ENCODE peak calls at places on chromosomes 3 and 15, in five cellular contexts. One of them, this sample, is unnamed.

GRCh38 chr3:12705981-12706380 is 42.1 kb upstream of the RAF1 start:
- DNase-seq in dermis blood vessel endothelial cell: no peak
- DNase-seq in astrocyte of the cerebellum: peak
- DNase-seq in stimulated activated CD4-positive, alpha-beta T cell treated with anti-CD3 and anti-CD28 coated beads, Interleukin-2, amount 100 ng/mL, for 4 hours: no peak
- DNase-seq in activated CD8-positive, alpha-beta memory T cell treated with anti-CD3 and anti-CD28 coated beads for 48 hours: no peak
- DNase-seq in this sample: no peak

GRCh38 chr3:108103971-108104797 is 13.4 kb upstream of the CD47 start:
- DNase-seq in dermis blood vessel endothelial cell: no peak
- DNase-seq in astrocyte of the cerebellum: no peak
- DNase-seq in stimulated activated CD4-positive, alpha-beta T cell treated with anti-CD3 and anti-CD28 coated beads, Interleukin-2, amount 100 ng/mL, for 4 hours: no peak
- DNase-seq in activated CD8-positive, alpha-beta memory T cell treated with anti-CD3 and anti-CD28 coated beads for 48 hours: no peak
- DNase-seq in this sample: no peak

GRCh38 chr3:156448300-156448699 is 106.6 kb downstream of the SSR3 start:
- DNase-seq in dermis blood vessel endothelial cell: peak
- DNase-seq in astrocyte of the cerebellum: peak
- DNase-seq in stimulated activated CD4-positive, alpha-beta T cell treated with anti-CD3 and anti-CD28 coated beads, Interleukin-2, amount 100 ng/mL, for 4 hours: no peak
- DNase-seq in activated CD8-positive, alpha-beta memory T cell treated with anti-CD3 and anti-CD28 coated beads for 48 hours: no peak
- DNase-seq in this sample: no peak

GRCh38 chr15:78037779-78038305 is 39.7 kb downstream of the TBC1D2B start:
- DNase-seq in dermis blood vessel endothelial cell: peak
- DNase-seq in astrocyte of the cerebellum: no peak
- DNase-seq in stimulated activated CD4-positive, alpha-beta T cell treated with anti-CD3 and anti-CD28 coated beads, Interleukin-2, amount 100 ng/mL, for 4 hours: no peak
- DNase-seq in activated CD8-positive, alpha-beta memory T cell treated with anti-CD3 and anti-CD28 coated beads for 48 hours: no peak
- DNase-seq in this sample: no peak

GRCh38 chr3:64445318-64446300 is 220.3 kb upstream of the PRICKLE2 start:
- DNase-seq in dermis blood vessel endothelial cell: no peak
- DNase-seq in astrocyte of the cerebellum: no peak
- DNase-seq in stimulated activated CD4-positive, alpha-beta T cell treated with anti-CD3 and anti-CD28 coated beads, Interleukin-2, amount 100 ng/mL, for 4 hours: no peak
- DNase-seq in activated CD8-positive, alpha-beta memory T cell treated with anti-CD3 and anti-CD28 coated beads for 48 hours: no peak
- DNase-seq in this sample: no peak

GRCh38 chr15:35000511-35000910 is 12.4 kb upstream of the ZNF770 start:
- DNase-seq in dermis blood vessel endothelial cell: no peak
- DNase-seq in astrocyte of the cerebellum: peak
- DNase-seq in stimulated activated CD4-positive, alpha-beta T cell treated with anti-CD3 and anti-CD28 coated beads, Interleukin-2, amount 100 ng/mL, for 4 hours: no peak
- DNase-seq in activated CD8-positive, alpha-beta memory T cell treated with anti-CD3 and anti-CD28 coated beads for 48 hours: no peak
- DNase-seq in this sample: no peak

GRCh38 chr3:77825045-77825827 is 785.3 kb downstream of the ROBO2 start:
- DNase-seq in dermis blood vessel endothelial cell: peak
- DNase-seq in astrocyte of the cerebellum: peak
- DNase-seq in stimulated activated CD4-positive, alpha-beta T cell treated with anti-CD3 and anti-CD28 coated beads, Interleukin-2, amount 100 ng/mL, for 4 hours: no peak
- DNase-seq in activated CD8-positive, alpha-beta memory T cell treated with anti-CD3 and anti-CD28 coated beads for 48 hours: no peak
- DNase-seq in this sample: peak

GRCh38 chr3:144286235-144286910 is 314.8 kb downstream of the DIPK2A start:
- DNase-seq in dermis blood vessel endothelial cell: no peak
- DNase-seq in astrocyte of the cerebellum: no peak
- DNase-seq in stimulated activated CD4-positive, alpha-beta T cell treated with anti-CD3 and anti-CD28 coated beads, Interleukin-2, amount 100 ng/mL, for 4 hours: no peak
- DNase-seq in activated CD8-positive, alpha-beta memory T cell treated with anti-CD3 and anti-CD28 coated beads for 48 hours: no peak
- DNase-seq in this sample: no peak

GRCh38 chr3:17183951-17184550 is 299.3 kb downstream of the PLCL2 start:
- DNase-seq in dermis blood vessel endothelial cell: peak
- DNase-seq in astrocyte of the cerebellum: peak
- DNase-seq in stimulated activated CD4-positive, alpha-beta T cell treated with anti-CD3 and anti-CD28 coated beads, Interleukin-2, amount 100 ng/mL, for 4 hours: no peak
- DNase-seq in activated CD8-positive, alpha-beta memory T cell treated with anti-CD3 and anti-CD28 coated beads for 48 hours: no peak
- DNase-seq in this sample: no peak

GRCh38 chr3:63351159-63352007 is 73.3 kb downstream of the SYNPR start:
- DNase-seq in dermis blood vessel endothelial cell: peak
- DNase-seq in astrocyte of the cerebellum: peak
- DNase-seq in stimulated activated CD4-positive, alpha-beta T cell treated with anti-CD3 and anti-CD28 coated beads, Interleukin-2, amount 100 ng/mL, for 4 hours: no peak
- DNase-seq in activated CD8-positive, alpha-beta memory T cell treated with anti-CD3 and anti-CD28 coated beads for 48 hours: no peak
- DNase-seq in this sample: no peak

GRCh38 chr3:197031315-197032285 is 2.0 kb upstream of the MELTF start:
- DNase-seq in dermis blood vessel endothelial cell: peak
- DNase-seq in astrocyte of the cerebellum: peak
- DNase-seq in stimulated activated CD4-positive, alpha-beta T cell treated with anti-CD3 and anti-CD28 coated beads, Interleukin-2, amount 100 ng/mL, for 4 hours: no peak
- DNase-seq in activated CD8-positive, alpha-beta memory T cell treated with anti-CD3 and anti-CD28 coated beads for 48 hours: peak
- DNase-seq in this sample: peak

GRCh38 chr3:132134611-132135010 is 99.8 kb upstream of the CPNE4 start:
- DNase-seq in dermis blood vessel endothelial cell: peak
- DNase-seq in astrocyte of the cerebellum: peak
- DNase-seq in stimulated activated CD4-positive, alpha-beta T cell treated with anti-CD3 and anti-CD28 coated beads, Interleukin-2, amount 100 ng/mL, for 4 hours: no peak
- DNase-seq in activated CD8-positive, alpha-beta memory T cell treated with anti-CD3 and anti-CD28 coated beads for 48 hours: no peak
- DNase-seq in this sample: peak

GRCh38 chr3:125055165-125055912 is 458 bp downstream of the HEG1 start:
- DNase-seq in dermis blood vessel endothelial cell: no peak
- DNase-seq in astrocyte of the cerebellum: no peak
- DNase-seq in stimulated activated CD4-positive, alpha-beta T cell treated with anti-CD3 and anti-CD28 coated beads, Interleukin-2, amount 100 ng/mL, for 4 hours: peak
- DNase-seq in activated CD8-positive, alpha-beta memory T cell treated with anti-CD3 and anti-CD28 coated beads for 48 hours: no peak
- DNase-seq in this sample: no peak

GRCh38 chr15:76809704-76810103 is 95.4 kb downstream of the SCAPER start:
- DNase-seq in dermis blood vessel endothelial cell: no peak
- DNase-seq in astrocyte of the cerebellum: no peak
- DNase-seq in stimulated activated CD4-positive, alpha-beta T cell treated with anti-CD3 and anti-CD28 coated beads, Interleukin-2, amount 100 ng/mL, for 4 hours: no peak
- DNase-seq in activated CD8-positive, alpha-beta memory T cell treated with anti-CD3 and anti-CD28 coated beads for 48 hours: no peak
- DNase-seq in this sample: no peak

GRCh38 chr3:113136071-113136470 is 75.3 kb upstream of the BOC start:
- DNase-seq in dermis blood vessel endothelial cell: peak
- DNase-seq in astrocyte of the cerebellum: no peak
- DNase-seq in stimulated activated CD4-positive, alpha-beta T cell treated with anti-CD3 and anti-CD28 coated beads, Interleukin-2, amount 100 ng/mL, for 4 hours: no peak
- DNase-seq in activated CD8-positive, alpha-beta memory T cell treated with anti-CD3 and anti-CD28 coated beads for 48 hours: no peak
- DNase-seq in this sample: no peak

GRCh38 chr3:109336272-109336957 is 931 bp downstream of the DPPA4 start:
- DNase-seq in dermis blood vessel endothelial cell: no peak
- DNase-seq in astrocyte of the cerebellum: no peak
- DNase-seq in stimulated activated CD4-positive, alpha-beta T cell treated with anti-CD3 and anti-CD28 coated beads, Interleukin-2, amount 100 ng/mL, for 4 hours: no peak
- DNase-seq in activated CD8-positive, alpha-beta memory T cell treated with anti-CD3 and anti-CD28 coated beads for 48 hours: no peak
- DNase-seq in this sample: no peak

GRCh38 chr3:111803123-111803593 is 55.9 kb upstream of the PHLDB2 start:
- DNase-seq in dermis blood vessel endothelial cell: peak
- DNase-seq in astrocyte of the cerebellum: peak
- DNase-seq in stimulated activated CD4-positive, alpha-beta T cell treated with anti-CD3 and anti-CD28 coated beads, Interleukin-2, amount 100 ng/mL, for 4 hours: no peak
- DNase-seq in activated CD8-positive, alpha-beta memory T cell treated with anti-CD3 and anti-CD28 coated beads for 48 hours: no peak
- DNase-seq in this sample: peak

GRCh38 chr15:66019826-66020398 is 150.6 kb downstream of the RAB11A start:
- DNase-seq in dermis blood vessel endothelial cell: no peak
- DNase-seq in astrocyte of the cerebellum: no peak
- DNase-seq in stimulated activated CD4-positive, alpha-beta T cell treated with anti-CD3 and anti-CD28 coated beads, Interleukin-2, amount 100 ng/mL, for 4 hours: no peak
- DNase-seq in activated CD8-positive, alpha-beta memory T cell treated with anti-CD3 and anti-CD28 coated beads for 48 hours: no peak
- DNase-seq in this sample: no peak

GRCh38 chr15:74891469-74891868 is 1.6 kb downstream of the MPI start:
- DNase-seq in dermis blood vessel endothelial cell: no peak
- DNase-seq in astrocyte of the cerebellum: no peak
- DNase-seq in stimulated activated CD4-positive, alpha-beta T cell treated with anti-CD3 and anti-CD28 coated beads, Interleukin-2, amount 100 ng/mL, for 4 hours: no peak
- DNase-seq in activated CD8-positive, alpha-beta memory T cell treated with anti-CD3 and anti-CD28 coated beads for 48 hours: no peak
- DNase-seq in this sample: no peak

GRCh38 chr3:46970391-46971091 is 6.0 kb downstream of the CCDC12 start:
- DNase-seq in dermis blood vessel endothelial cell: peak
- DNase-seq in astrocyte of the cerebellum: no peak
- DNase-seq in stimulated activated CD4-positive, alpha-beta T cell treated with anti-CD3 and anti-CD28 coated beads, Interleukin-2, amount 100 ng/mL, for 4 hours: no peak
- DNase-seq in activated CD8-positive, alpha-beta memory T cell treated with anti-CD3 and anti-CD28 coated beads for 48 hours: no peak
- DNase-seq in this sample: no peak

GRCh38 chr3:155307183-155307582 is 13.7 kb upstream of the STRIT1 start:
- DNase-seq in dermis blood vessel endothelial cell: no peak
- DNase-seq in astrocyte of the cerebellum: no peak
- DNase-seq in stimulated activated CD4-positive, alpha-beta T cell treated with anti-CD3 and anti-CD28 coated beads, Interleukin-2, amount 100 ng/mL, for 4 hours: no peak
- DNase-seq in activated CD8-positive, alpha-beta memory T cell treated with anti-CD3 and anti-CD28 coated beads for 48 hours: no peak
- DNase-seq in this sample: no peak

GRCh38 chr15:69081310-69082004 is 67.0 kb downstream of the NOX5 start:
- DNase-seq in dermis blood vessel endothelial cell: peak
- DNase-seq in astrocyte of the cerebellum: no peak
- DNase-seq in stimulated activated CD4-positive, alpha-beta T cell treated with anti-CD3 and anti-CD28 coated beads, Interleukin-2, amount 100 ng/mL, for 4 hours: no peak
- DNase-seq in activated CD8-positive, alpha-beta memory T cell treated with anti-CD3 and anti-CD28 coated beads for 48 hours: no peak
- DNase-seq in this sample: no peak

GRCh38 chr15:64864080-64864479 is 22.4 kb downstream of the PLEKHO2 start:
- DNase-seq in dermis blood vessel endothelial cell: no peak
- DNase-seq in astrocyte of the cerebellum: no peak
- DNase-seq in stimulated activated CD4-positive, alpha-beta T cell treated with anti-CD3 and anti-CD28 coated beads, Interleukin-2, amount 100 ng/mL, for 4 hours: no peak
- DNase-seq in activated CD8-positive, alpha-beta memory T cell treated with anti-CD3 and anti-CD28 coated beads for 48 hours: no peak
- DNase-seq in this sample: no peak

GRCh38 chr3:102224171-102224570 is 210.6 kb upstream of the ZPLD1 start:
- DNase-seq in dermis blood vessel endothelial cell: peak
- DNase-seq in astrocyte of the cerebellum: no peak
- DNase-seq in stimulated activated CD4-positive, alpha-beta T cell treated with anti-CD3 and anti-CD28 coated beads, Interleukin-2, amount 100 ng/mL, for 4 hours: no peak
- DNase-seq in activated CD8-positive, alpha-beta memory T cell treated with anti-CD3 and anti-CD28 coated beads for 48 hours: no peak
- DNase-seq in this sample: no peak

GRCh38 chr3:106345353-106346027 is 476.7 kb upstream of the CBLB start:
- DNase-seq in dermis blood vessel endothelial cell: no peak
- DNase-seq in astrocyte of the cerebellum: peak
- DNase-seq in stimulated activated CD4-positive, alpha-beta T cell treated with anti-CD3 and anti-CD28 coated beads, Interleukin-2, amount 100 ng/mL, for 4 hours: no peak
- DNase-seq in activated CD8-positive, alpha-beta memory T cell treated with anti-CD3 and anti-CD28 coated beads for 48 hours: no peak
- DNase-seq in this sample: peak

GRCh38 chr15:48266029-48266428 is 59.9 kb downstream of the SLC12A1 start:
- DNase-seq in dermis blood vessel endothelial cell: no peak
- DNase-seq in astrocyte of the cerebellum: no peak
- DNase-seq in stimulated activated CD4-positive, alpha-beta T cell treated with anti-CD3 and anti-CD28 coated beads, Interleukin-2, amount 100 ng/mL, for 4 hours: no peak
- DNase-seq in activated CD8-positive, alpha-beta memory T cell treated with anti-CD3 and anti-CD28 coated beads for 48 hours: no peak
- DNase-seq in this sample: no peak

GRCh38 chr15:39127925-39128617 is 452.8 kb upstream of the THBS1 start:
- DNase-seq in dermis blood vessel endothelial cell: peak
- DNase-seq in astrocyte of the cerebellum: peak
- DNase-seq in stimulated activated CD4-positive, alpha-beta T cell treated with anti-CD3 and anti-CD28 coated beads, Interleukin-2, amount 100 ng/mL, for 4 hours: no peak
- DNase-seq in activated CD8-positive, alpha-beta memory T cell treated with anti-CD3 and anti-CD28 coated beads for 48 hours: no peak
- DNase-seq in this sample: peak

GRCh38 chr15:42059661-42060476 is 34.5 kb downstream of the PLA2G4D start:
- DNase-seq in dermis blood vessel endothelial cell: peak
- DNase-seq in astrocyte of the cerebellum: no peak
- DNase-seq in stimulated activated CD4-positive, alpha-beta T cell treated with anti-CD3 and anti-CD28 coated beads, Interleukin-2, amount 100 ng/mL, for 4 hours: peak
- DNase-seq in activated CD8-positive, alpha-beta memory T cell treated with anti-CD3 and anti-CD28 coated beads for 48 hours: peak
- DNase-seq in this sample: no peak

GRCh38 chr3:126770096-126770495 is 66.1 kb downstream of the CHCHD6 start:
- DNase-seq in dermis blood vessel endothelial cell: no peak
- DNase-seq in astrocyte of the cerebellum: no peak
- DNase-seq in stimulated activated CD4-positive, alpha-beta T cell treated with anti-CD3 and anti-CD28 coated beads, Interleukin-2, amount 100 ng/mL, for 4 hours: no peak
- DNase-seq in activated CD8-positive, alpha-beta memory T cell treated with anti-CD3 and anti-CD28 coated beads for 48 hours: no peak
- DNase-seq in this sample: no peak

GRCh38 chr3:168933614-168934013 is 729.9 kb downstream of the MECOM start:
- DNase-seq in dermis blood vessel endothelial cell: no peak
- DNase-seq in astrocyte of the cerebellum: peak
- DNase-seq in stimulated activated CD4-positive, alpha-beta T cell treated with anti-CD3 and anti-CD28 coated beads, Interleukin-2, amount 100 ng/mL, for 4 hours: no peak
- DNase-seq in activated CD8-positive, alpha-beta memory T cell treated with anti-CD3 and anti-CD28 coated beads for 48 hours: no peak
- DNase-seq in this sample: no peak

GRCh38 chr3:50490438-50490970 is 12.9 kb downstream of the CACNA2D2 start:
- DNase-seq in dermis blood vessel endothelial cell: no peak
- DNase-seq in astrocyte of the cerebellum: no peak
- DNase-seq in stimulated activated CD4-positive, alpha-beta T cell treated with anti-CD3 and anti-CD28 coated beads, Interleukin-2, amount 100 ng/mL, for 4 hours: no peak
- DNase-seq in activated CD8-positive, alpha-beta memory T cell treated with anti-CD3 and anti-CD28 coated beads for 48 hours: no peak
- DNase-seq in this sample: no peak

GRCh38 chr3:156782921-156783320 is 43.2 kb upstream of the LEKR1 start:
- DNase-seq in dermis blood vessel endothelial cell: no peak
- DNase-seq in astrocyte of the cerebellum: no peak
- DNase-seq in stimulated activated CD4-positive, alpha-beta T cell treated with anti-CD3 and anti-CD28 coated beads, Interleukin-2, amount 100 ng/mL, for 4 hours: no peak
- DNase-seq in activated CD8-positive, alpha-beta memory T cell treated with anti-CD3 and anti-CD28 coated beads for 48 hours: no peak
- DNase-seq in this sample: no peak

GRCh38 chr15:51341366-51342248 is at the start of gene GLDN:
- DNase-seq in dermis blood vessel endothelial cell: no peak
- DNase-seq in astrocyte of the cerebellum: no peak
- DNase-seq in stimulated activated CD4-positive, alpha-beta T cell treated with anti-CD3 and anti-CD28 coated beads, Interleukin-2, amount 100 ng/mL, for 4 hours: no peak
- DNase-seq in activated CD8-positive, alpha-beta memory T cell treated with anti-CD3 and anti-CD28 coated beads for 48 hours: no peak
- DNase-seq in this sample: no peak

GRCh38 chr3:18112976-18113766 is 312.0 kb downstream of the SATB1 start:
- DNase-seq in dermis blood vessel endothelial cell: no peak
- DNase-seq in astrocyte of the cerebellum: no peak
- DNase-seq in stimulated activated CD4-positive, alpha-beta T cell treated with anti-CD3 and anti-CD28 coated beads, Interleukin-2, amount 100 ng/mL, for 4 hours: no peak
- DNase-seq in activated CD8-positive, alpha-beta memory T cell treated with anti-CD3 and anti-CD28 coated beads for 48 hours: no peak
- DNase-seq in this sample: no peak

GRCh38 chr15:70382762-70383458 is 285.2 kb upstream of the TLE3 start:
- DNase-seq in dermis blood vessel endothelial cell: no peak
- DNase-seq in astrocyte of the cerebellum: no peak
- DNase-seq in stimulated activated CD4-positive, alpha-beta T cell treated with anti-CD3 and anti-CD28 coated beads, Interleukin-2, amount 100 ng/mL, for 4 hours: no peak
- DNase-seq in activated CD8-positive, alpha-beta memory T cell treated with anti-CD3 and anti-CD28 coated beads for 48 hours: no peak
- DNase-seq in this sample: no peak

GRCh38 chr3:171049831-171050444 is 23.4 kb upstream of the SLC2A2 start:
- DNase-seq in dermis blood vessel endothelial cell: peak
- DNase-seq in astrocyte of the cerebellum: peak
- DNase-seq in stimulated activated CD4-positive, alpha-beta T cell treated with anti-CD3 and anti-CD28 coated beads, Interleukin-2, amount 100 ng/mL, for 4 hours: peak
- DNase-seq in activated CD8-positive, alpha-beta memory T cell treated with anti-CD3 and anti-CD28 coated beads for 48 hours: no peak
- DNase-seq in this sample: no peak

GRCh38 chr3:52655895-52656294 is 29.8 kb downstream of the PBRM1 start:
- DNase-seq in dermis blood vessel endothelial cell: no peak
- DNase-seq in astrocyte of the cerebellum: no peak
- DNase-seq in stimulated activated CD4-positive, alpha-beta T cell treated with anti-CD3 and anti-CD28 coated beads, Interleukin-2, amount 100 ng/mL, for 4 hours: no peak
- DNase-seq in activated CD8-positive, alpha-beta memory T cell treated with anti-CD3 and anti-CD28 coated beads for 48 hours: no peak
- DNase-seq in this sample: no peak

GRCh38 chr3:111610612-111611054 is 15.5 kb upstream of the ZBED2 start:
- DNase-seq in dermis blood vessel endothelial cell: no peak
- DNase-seq in astrocyte of the cerebellum: no peak
- DNase-seq in stimulated activated CD4-positive, alpha-beta T cell treated with anti-CD3 and anti-CD28 coated beads, Interleukin-2, amount 100 ng/mL, for 4 hours: no peak
- DNase-seq in activated CD8-positive, alpha-beta memory T cell treated with anti-CD3 and anti-CD28 coated beads for 48 hours: no peak
- DNase-seq in this sample: no peak

GRCh38 chr3:29186131-29186599 is 94.7 kb upstream of the RBMS3 start:
- DNase-seq in dermis blood vessel endothelial cell: no peak
- DNase-seq in astrocyte of the cerebellum: peak
- DNase-seq in stimulated activated CD4-positive, alpha-beta T cell treated with anti-CD3 and anti-CD28 coated beads, Interleukin-2, amount 100 ng/mL, for 4 hours: no peak
- DNase-seq in activated CD8-positive, alpha-beta memory T cell treated with anti-CD3 and anti-CD28 coated beads for 48 hours: no peak
- DNase-seq in this sample: peak